ENCODE peak calls at places on chromosome X, in nine cellular contexts. One of them, this sample, is unnamed.

GRCh38 chrX:35680940-35681346 is 117.2 kb upstream of the MAGEB16 start:
- DNase-seq in fibroblast of pulmonary artery: no peak
- DNase-seq in WTC11: no peak
- DNase-seq in A673: no peak
- DNase-seq in astrocyte of the cerebellum: no peak
- DNase-seq in AG09309: no peak
- DNase-seq in osteocyte: no peak
- DNase-seq in lung: no peak
- DNase-seq in cardiac fibroblast: no peak
- DNase-seq in this sample: no peak

GRCh38 chrX:75155454-75155829 is 641 bp downstream of the ABCB7 start:
- DNase-seq in A673: peak; percentile 4
- DNase-seq in cardiac fibroblast: peak; percentile 16
- DNase-seq in fibroblast of pulmonary artery: no peak
- DNase-seq in AG09309: no peak
- DNase-seq in osteocyte: no peak
- DNase-seq in astrocyte of the cerebellum: no peak
- DNase-seq in WTC11: no peak
- DNase-seq in lung: no peak
- DNase-seq in this sample: no peak

GRCh38 chrX:39149761-39150160 is 348.5 kb downstream of the MID1IP1 start:
- DNase-seq in osteocyte: no peak
- DNase-seq in WTC11: peak; percentile 71
- DNase-seq in astrocyte of the cerebellum: no peak
- DNase-seq in fibroblast of pulmonary artery: peak; percentile 61
- DNase-seq in cardiac fibroblast: peak; percentile 63
- DNase-seq in AG09309: peak; percentile 11
- DNase-seq in lung: peak; percentile 65
- DNase-seq in A673: peak; percentile 53
- DNase-seq in this sample: peak; percentile 61

GRCh38 chrX:53184836-53185235 is 40.2 kb downstream of the KDM5C start:
- DNase-seq in A673: no peak
- DNase-seq in AG09309: peak; percentile 14
- DNase-seq in astrocyte of the cerebellum: no peak
- DNase-seq in fibroblast of pulmonary artery: peak; percentile 27
- DNase-seq in cardiac fibroblast: peak; percentile 64
- DNase-seq in lung: no peak
- DNase-seq in osteocyte: no peak
- DNase-seq in WTC11: no peak
- DNase-seq in this sample: no peak

GRCh38 chrX:16427668-16428067 is 222.3 kb upstream of the S100G start:
- DNase-seq in WTC11: no peak
- DNase-seq in astrocyte of the cerebellum: no peak
- DNase-seq in lung: no peak
- DNase-seq in AG09309: no peak
- DNase-seq in osteocyte: no peak
- DNase-seq in A673: no peak
- DNase-seq in cardiac fibroblast: no peak
- DNase-seq in fibroblast of pulmonary artery: no peak
- DNase-seq in this sample: no peak

GRCh38 chrX:45850197-45850774 is 649.6 kb upstream of the DIPK2B start:
- DNase-seq in osteocyte: no peak
- DNase-seq in WTC11: peak; percentile 14
- DNase-seq in fibroblast of pulmonary artery: no peak
- DNase-seq in cardiac fibroblast: peak; percentile 30
- DNase-seq in AG09309: no peak
- DNase-seq in astrocyte of the cerebellum: no peak
- DNase-seq in lung: no peak
- DNase-seq in A673: peak; percentile 27
- DNase-seq in this sample: peak; percentile 1

GRCh38 chrX:71533850-71534515 is 1.1 kb downstream of the OGT start:
- DNase-seq in A673: peak; percentile 71
- DNase-seq in cardiac fibroblast: peak; percentile 53
- DNase-seq in WTC11: peak; percentile 16
- DNase-seq in fibroblast of pulmonary artery: peak; percentile 54
- DNase-seq in astrocyte of the cerebellum: no peak
- DNase-seq in osteocyte: no peak
- DNase-seq in AG09309: no peak
- DNase-seq in lung: peak; percentile 34
- DNase-seq in this sample: peak; percentile 42

GRCh38 chrX:80550722-80551121 is 130.5 kb downstream of the TENT5D start:
- DNase-seq in fibroblast of pulmonary artery: no peak
- DNase-seq in AG09309: no peak
- DNase-seq in A673: peak; percentile 6
- DNase-seq in lung: no peak
- DNase-seq in cardiac fibroblast: no peak
- DNase-seq in WTC11: peak; percentile 43
- DNase-seq in astrocyte of the cerebellum: no peak
- DNase-seq in osteocyte: no peak
- DNase-seq in this sample: no peak

GRCh38 chrX:110125435-110125834 is 122.5 kb downstream of the TMEM164 start:
- DNase-seq in osteocyte: no peak
- DNase-seq in A673: peak; percentile 12
- DNase-seq in lung: no peak
- DNase-seq in astrocyte of the cerebellum: no peak
- DNase-seq in cardiac fibroblast: no peak
- DNase-seq in fibroblast of pulmonary artery: peak; percentile 28
- DNase-seq in AG09309: no peak
- DNase-seq in WTC11: peak; percentile 35
- DNase-seq in this sample: no peak

GRCh38 chrX:18348047-18348446 is 6.4 kb downstream of the SCML2 start:
- DNase-seq in lung: no peak
- DNase-seq in WTC11: no peak
- DNase-seq in osteocyte: no peak
- DNase-seq in AG09309: no peak
- DNase-seq in astrocyte of the cerebellum: no peak
- DNase-seq in fibroblast of pulmonary artery: no peak
- DNase-seq in A673: peak; percentile 18
- DNase-seq in cardiac fibroblast: no peak
- DNase-seq in this sample: no peak

GRCh38 chrX:42490111-42490510 is 287.9 kb downstream of the PPP1R2C start:
- DNase-seq in astrocyte of the cerebellum: no peak
- DNase-seq in WTC11: no peak
- DNase-seq in osteocyte: no peak
- DNase-seq in AG09309: no peak
- DNase-seq in A673: no peak
- DNase-seq in fibroblast of pulmonary artery: no peak
- DNase-seq in cardiac fibroblast: no peak
- DNase-seq in lung: no peak
- DNase-seq in this sample: no peak

GRCh38 chrX:48940404-48940955 is 16.9 kb downstream of the OTUD5 start:
- DNase-seq in lung: no peak
- DNase-seq in A673: no peak
- DNase-seq in AG09309: no peak
- DNase-seq in cardiac fibroblast: no peak
- DNase-seq in osteocyte: no peak
- DNase-seq in fibroblast of pulmonary artery: no peak
- DNase-seq in astrocyte of the cerebellum: no peak
- DNase-seq in WTC11: no peak
- DNase-seq in this sample: no peak

GRCh38 chrX:50638123-50638522 is 167.5 kb upstream of the DGKK start:
- DNase-seq in lung: no peak
- DNase-seq in WTC11: no peak
- DNase-seq in A673: peak; percentile 67
- DNase-seq in osteocyte: no peak
- DNase-seq in cardiac fibroblast: peak; percentile 27
- DNase-seq in AG09309: no peak
- DNase-seq in fibroblast of pulmonary artery: peak; percentile 49
- DNase-seq in astrocyte of the cerebellum: no peak
- DNase-seq in this sample: no peak

GRCh38 chrX:125132274-125132673 is 187.4 kb upstream of the TEX13C start:
- DNase-seq in fibroblast of pulmonary artery: no peak
- DNase-seq in WTC11: no peak
- DNase-seq in A673: peak; percentile 68
- DNase-seq in astrocyte of the cerebellum: no peak
- DNase-seq in AG09309: no peak
- DNase-seq in lung: no peak
- DNase-seq in cardiac fibroblast: peak; percentile 1
- DNase-seq in osteocyte: no peak
- DNase-seq in this sample: no peak

DNA sequence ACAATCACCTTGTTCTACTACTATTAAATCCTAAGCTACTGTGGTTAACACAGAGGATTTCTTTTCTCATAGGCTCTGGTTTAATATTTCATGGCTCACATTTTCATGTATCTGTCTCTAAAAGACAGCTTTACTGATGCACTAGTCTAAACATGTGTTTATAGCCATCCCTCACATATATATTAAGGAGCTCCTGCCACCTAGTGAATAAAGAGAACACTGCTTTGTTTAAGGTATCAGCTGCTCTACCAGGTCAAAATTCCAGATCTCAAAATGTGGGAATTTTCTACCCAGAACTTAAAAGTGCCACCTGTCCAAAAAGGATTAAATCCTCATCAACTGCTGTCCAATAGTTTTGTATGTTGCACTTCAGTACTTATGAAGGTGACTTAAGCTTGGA is 188.5 kb upstream of the TEX13C start:
- DNase-seq in lung: no peak
- DNase-seq in osteocyte: no peak
- DNase-seq in astrocyte of the cerebellum: no peak
- DNase-seq in A673: peak; percentile 58
- DNase-seq in WTC11: no peak
- DNase-seq in AG09309: no peak
- DNase-seq in cardiac fibroblast: no peak
- DNase-seq in fibroblast of pulmonary artery: no peak
- DNase-seq in this sample: no peak
- TF ChIP-seq CTCF in lung: no peak
- TF ChIP-seq CTCF in osteocyte: peak; percentile 53
- TF ChIP-seq CTCF in astrocyte of the cerebellum: no peak
- TF ChIP-seq CTCF in A673: peak; percentile 56
- TF ChIP-seq CTCF in WTC11: no peak
- TF ChIP-seq CTCF in AG09309: no peak
- TF ChIP-seq CTCF in cardiac fibroblast: no peak
- TF ChIP-seq CTCF in fibroblast of pulmonary artery: no peak
- TF ChIP-seq CTCF in this sample: peak; percentile 65

DNA sequence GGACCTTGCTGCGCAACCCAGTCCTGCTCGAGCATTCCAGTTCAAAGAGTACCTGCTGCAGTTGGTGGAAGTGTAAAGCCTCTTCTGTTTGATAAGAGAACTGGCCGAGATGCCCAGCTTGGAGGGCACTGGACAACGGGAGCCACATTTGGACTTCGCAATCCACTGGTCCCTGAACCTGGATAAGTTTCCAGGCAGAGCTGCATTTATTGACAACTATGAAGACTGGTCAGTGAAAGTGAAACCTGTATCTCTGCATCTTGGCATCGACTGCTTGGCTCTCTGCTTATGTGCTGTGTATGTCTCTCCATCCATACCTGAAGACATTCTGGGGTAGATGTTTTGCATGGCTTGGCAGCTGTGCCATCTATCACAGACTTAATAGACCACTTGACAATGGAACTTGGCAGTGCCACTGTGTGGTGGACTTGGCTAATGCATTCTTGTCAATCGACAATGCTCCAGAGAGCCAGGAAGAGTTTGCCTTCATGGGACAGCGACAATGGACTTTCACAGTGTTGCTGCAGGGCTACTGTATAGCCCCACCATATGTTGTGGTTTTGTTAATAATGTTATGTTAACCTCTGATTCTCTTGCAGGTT is 43.5 kb upstream of the ZBTB33 start:
- DNase-seq in cardiac fibroblast: no peak
- DNase-seq in osteocyte: no peak
- DNase-seq in astrocyte of the cerebellum: no peak
- DNase-seq in AG09309: no peak
- DNase-seq in fibroblast of pulmonary artery: no peak
- DNase-seq in A673: no peak
- DNase-seq in WTC11: no peak
- DNase-seq in lung: no peak
- DNase-seq in this sample: no peak
- TF ChIP-seq CTCF in cardiac fibroblast: no peak
- TF ChIP-seq CTCF in osteocyte: no peak
- TF ChIP-seq CTCF in astrocyte of the cerebellum: no peak
- TF ChIP-seq CTCF in AG09309: no peak
- TF ChIP-seq CTCF in fibroblast of pulmonary artery: no peak
- TF ChIP-seq CTCF in A673: no peak
- TF ChIP-seq CTCF in WTC11: no peak
- TF ChIP-seq CTCF in lung: no peak
- TF ChIP-seq CTCF in this sample: no peak

DNA sequence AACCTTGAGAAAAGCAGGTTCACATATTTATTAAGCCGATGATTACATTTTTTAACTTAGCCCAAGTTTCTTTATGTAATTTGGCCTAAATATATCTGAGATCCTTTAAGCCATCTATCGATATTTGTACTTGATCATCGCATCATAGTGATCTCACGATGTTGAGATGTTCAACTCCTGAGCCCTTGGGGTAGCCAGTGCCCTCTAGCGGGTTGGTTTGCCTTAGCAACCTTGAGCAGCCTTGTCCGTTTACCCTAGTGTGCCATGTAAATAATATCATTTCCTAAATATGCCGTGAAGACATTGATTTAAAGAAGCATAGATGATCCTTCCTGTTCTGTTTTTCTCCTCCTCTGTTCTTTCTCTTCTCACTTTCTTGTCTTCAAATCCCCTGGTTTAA is 432.2 kb downstream of the RPA4 start:
- DNase-seq in AG09309: no peak
- DNase-seq in lung: no peak
- DNase-seq in osteocyte: no peak
- DNase-seq in cardiac fibroblast: no peak
- DNase-seq in fibroblast of pulmonary artery: no peak
- DNase-seq in astrocyte of the cerebellum: no peak
- DNase-seq in A673: peak; percentile 57
- DNase-seq in WTC11: peak; percentile 43
- DNase-seq in this sample: no peak
- TF ChIP-seq CTCF in AG09309: peak; percentile 18
- TF ChIP-seq CTCF in lung: no peak
- TF ChIP-seq CTCF in osteocyte: no peak
- TF ChIP-seq CTCF in cardiac fibroblast: no peak
- TF ChIP-seq CTCF in fibroblast of pulmonary artery: no peak
- TF ChIP-seq CTCF in astrocyte of the cerebellum: no peak
- TF ChIP-seq CTCF in A673: peak; percentile 72
- TF ChIP-seq CTCF in WTC11: no peak
- TF ChIP-seq CTCF in this sample: no peak

DNA sequence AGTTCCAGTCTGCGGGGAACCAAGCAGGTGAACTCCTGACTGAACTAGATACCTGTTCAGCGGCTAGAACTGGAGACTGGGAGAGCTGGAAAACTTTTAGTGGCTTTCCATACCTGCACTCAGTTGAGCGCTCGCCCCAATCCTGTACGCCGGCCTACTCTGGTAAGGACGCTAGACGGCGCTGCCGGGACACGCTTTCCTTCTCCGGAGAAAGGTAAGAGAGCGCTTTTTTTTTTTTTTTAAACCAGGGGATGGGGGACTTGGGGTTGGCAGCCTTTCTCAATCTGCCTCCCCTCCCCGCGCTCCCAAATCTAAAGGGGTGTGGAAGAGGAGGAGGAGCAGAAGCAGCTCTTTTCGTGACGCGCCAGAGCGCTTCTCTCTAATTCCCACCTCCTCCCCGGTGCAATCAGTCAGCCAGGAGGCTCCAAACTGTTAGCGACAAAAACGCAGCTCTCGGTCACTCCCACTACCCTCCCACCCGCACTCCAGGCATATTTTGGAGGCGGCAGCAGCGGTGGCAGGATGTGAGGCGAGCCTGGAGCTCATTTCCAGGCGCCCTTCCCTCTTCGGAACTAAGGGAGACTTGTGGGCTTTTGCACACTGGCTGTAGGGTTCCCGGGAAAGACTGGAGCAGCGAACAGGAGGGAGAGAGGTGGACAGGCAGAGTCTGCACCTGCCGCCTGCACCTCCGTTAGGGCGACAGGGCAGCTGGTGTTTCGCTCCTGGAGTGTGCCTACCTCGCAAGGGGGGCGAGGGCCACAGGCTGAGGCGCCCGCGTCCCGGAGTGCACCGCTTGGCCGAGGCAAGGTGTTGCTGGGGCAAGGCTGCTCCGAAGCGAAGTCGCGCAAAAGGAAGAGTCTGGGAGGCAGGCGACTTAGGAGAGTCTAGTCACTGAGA is at the start of gene IL1RAPL2:
- DNase-seq in AG09309: no peak
- DNase-seq in A673: peak; percentile 14
- DNase-seq in fibroblast of pulmonary artery: peak; percentile 11
- DNase-seq in astrocyte of the cerebellum: peak; percentile 13
- DNase-seq in lung: no peak
- DNase-seq in osteocyte: no peak
- DNase-seq in WTC11: peak; percentile 79
- DNase-seq in cardiac fibroblast: peak; percentile 22
- DNase-seq in this sample: peak; percentile 46
- TF ChIP-seq CTCF in AG09309: peak; percentile 44
- TF ChIP-seq CTCF in A673: peak; percentile 61
- TF ChIP-seq CTCF in fibroblast of pulmonary artery: peak; percentile 43
- TF ChIP-seq CTCF in astrocyte of the cerebellum: peak; percentile 88
- TF ChIP-seq CTCF in lung: no peak
- TF ChIP-seq CTCF in osteocyte: peak; percentile 44
- TF ChIP-seq CTCF in WTC11: no peak
- TF ChIP-seq CTCF in cardiac fibroblast: peak; percentile 59
- TF ChIP-seq CTCF in this sample: peak; percentile 71

This sample was measured in neural crest cell.